ENCODE peak calls at places on chromosomes 11 and 22, in ten cellular contexts. T is mucosa of descending colon; E is HCT116; Q is right atrium auricular region; W is suprapubic skin; K is naive thymus-derived CD4-positive, alpha-beta T cell; B is ascending aorta; U is transverse colon; G is aorta; M is tibial nerve. S is an unnamed sample.

GRCh38 chr22:22084089-22084711 is 101.6 kb upstream of the TOP3B start:
- DNase-seq in Q (no peak), K (no peak), W (no peak), E (no peak), U (no peak), T (no peak), G (no peak), B (no peak), M (no peak), S (no peak)

GRCh38 chr22:35590634-35591295 is 26.4 kb downstream of the MB start:
- DNase-seq in B (no peak), E (no peak), W (no peak), Q (no peak), U (no peak), G (no peak), K (no peak), T (no peak), M (no peak), S (no peak)

GRCh38 chr11:117856892-117857291 is 19.6 kb downstream of the FXYD6 start:
- DNase-seq in B (no peak), W (peak; percentile 46), T (no peak), G (no peak), E (no peak), M (no peak), Q (peak; percentile 47), K (no peak), U (no peak), S (no peak)

GRCh38 chr11:125141686-125142535 is 22.6 kb upstream of the PKNOX2 start:
- DNase-seq in Q (no peak), K (peak; percentile 67), E (no peak), W (no peak), U (peak; percentile 30), B (peak; percentile 63), T (peak; percentile 52), M (peak; percentile 21), G (peak; percentile 88), S (no peak)

GRCh38 chr11:12556788-12557384 is 117.3 kb upstream of the TEAD1 start:
- DNase-seq in B (peak; percentile 86), M (peak; percentile 59), K (no peak), Q (peak; percentile 73), W (peak; percentile 79), U (peak; percentile 56), T (no peak), G (peak; percentile 90), E (peak; percentile 12), S (no peak)

GRCh38 chr11:9982796-9983579 is 311.0 kb downstream of the SBF2 start:
- DNase-seq in T (no peak), M (no peak), G (no peak), K (no peak), E (peak; percentile 31), U (peak; percentile 38), W (no peak), Q (no peak), B (no peak), S (no peak)

GRCh38 chr11:113514856-113515255 is 39.7 kb upstream of the DRD2 start:
- DNase-seq in U (no peak), G (no peak), Q (no peak), E (no peak), K (no peak), B (no peak), T (no peak), W (no peak), M (no peak), S (peak; percentile 38)

GRCh38 chr22:47297261-47298016 is 535.0 kb downstream of the TBC1D22A start:
- DNase-seq in W (no peak), M (no peak), G (peak; percentile 57), K (no peak), B (peak; percentile 33), U (no peak), E (no peak), T (no peak), Q (peak; percentile 44), S (no peak)

GRCh38 chr11:250274-250673 is 13.5 kb downstream of the PSMD13 start:
- DNase-seq in U (no peak), K (no peak), M (no peak), E (no peak), Q (no peak), G (no peak), W (no peak), T (no peak), B (no peak), S (no peak)

GRCh38 chr11:774873-775592 is 2.3 kb downstream of the GATD1 start:
- DNase-seq in B (no peak), K (no peak), Q (no peak), M (no peak), U (no peak), W (peak; percentile 60), G (peak; percentile 76), E (no peak), T (no peak), S (no peak)

GRCh38 chr11:13119361-13119760 is 110.2 kb downstream of the RASSF10 start:
- DNase-seq in B (no peak), T (no peak), K (no peak), G (no peak), M (no peak), U (no peak), E (no peak), Q (no peak), W (no peak), S (no peak)

GRCh38 chr22:36365020-36365411 is 22.8 kb downstream of the MYH9 start:
- DNase-seq in W (no peak), M (no peak), E (peak; percentile 76), T (no peak), G (peak; percentile 89), B (peak; percentile 97), Q (peak; percentile 87), K (peak; percentile 83), U (peak; percentile 75), S (peak; percentile 89)

GRCh38 chr22:35904332-35904692 is 124.3 kb downstream of the RBFOX2 start:
- DNase-seq in G (no peak), M (no peak), E (no peak), Q (no peak), K (no peak), W (no peak), B (no peak), U (no peak), T (no peak), S (no peak)

GRCh38 chr11:100515087-100515486 is 172.0 kb upstream of the ARHGAP42 start:
- DNase-seq in W (no peak), T (no peak), G (no peak), B (no peak), E (no peak), Q (no peak), U (no peak), K (no peak), M (no peak), S (peak; percentile 9)

GRCh38 chr11:134502153-134502550 is 90.1 kb upstream of the B3GAT1 start:
- DNase-seq in T (no peak), M (no peak), G (peak; percentile 23), E (no peak), B (peak; percentile 38), U (no peak), Q (no peak), K (no peak), W (peak; percentile 37), S (no peak)

GRCh38 chr11:44634401-44635281 is 69.2 kb downstream of the CD82 start:
- DNase-seq in Q (peak; percentile 87), W (no peak), U (peak; percentile 51), G (peak; percentile 94), T (peak; percentile 50), E (peak; percentile 10), B (peak; percentile 76), M (no peak), K (peak; percentile 17), S (peak; percentile 26)

GRCh38 chr11:67522338-67522737 is 908 bp downstream of the CABP2 start:
- DNase-seq in T (no peak), U (no peak), E (no peak), M (no peak), G (no peak), Q (no peak), W (no peak), K (no peak), B (no peak), S (no peak)

GRCh38 chr11:35617687-35618496 is at the start of gene FJX1:
- DNase-seq in G (peak; percentile 83), T (peak; percentile 41), K (peak; percentile 38), M (peak; percentile 32), E (no peak), U (peak; percentile 17), B (peak; percentile 77), Q (peak; percentile 78), W (peak; percentile 68), S (no peak)

DNA sequence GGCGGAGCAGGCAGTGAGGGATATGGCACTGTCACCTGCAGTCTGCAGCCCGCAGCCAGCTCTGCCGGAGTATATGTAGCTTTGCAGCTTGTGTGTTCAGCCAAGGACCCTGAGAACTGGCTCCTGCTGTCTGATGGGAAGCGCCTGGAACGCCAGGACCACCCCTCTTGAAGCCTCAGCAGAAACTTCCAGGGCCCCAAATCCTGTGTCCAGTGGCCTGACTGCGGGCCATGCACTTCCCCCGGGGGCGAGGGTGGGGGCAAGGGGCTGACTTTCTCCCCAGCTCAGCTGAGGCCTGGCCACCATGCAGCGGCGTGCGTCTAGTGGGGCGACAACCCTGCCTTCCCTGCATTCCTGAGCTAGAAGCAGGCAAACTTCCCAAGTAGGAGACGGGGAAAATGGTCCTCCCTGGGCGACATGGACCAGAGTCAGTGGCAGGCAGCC is 32.3 kb downstream of the PISD start:
- DNase-seq in B (no peak), U (no peak), E (no peak), Q (no peak), K (peak; percentile 23), W (no peak), M (no peak), G (no peak), T (peak; percentile 27), S (no peak)
- H3K4me1 ChIP-seq in B (peaks cover 32% of the 10 kb centered on the region), U (peaks cover 34% of the 10 kb centered on the region), E (peaks cover 44% of the 10 kb centered on the region), Q (peaks cover 58% of the 10 kb centered on the region), K (peaks cover 16% of the 10 kb centered on the region), W (peaks cover 62% of the 10 kb centered on the region), M (peaks cover 40% of the 10 kb centered on the region), G (no peaks in the 10 kb centered on the region), T (peaks cover 22% of the 10 kb centered on the region), S (peaks cover 20% of the 10 kb centered on the region)

GRCh38 chr11:64230985-64231365 is 627 bp downstream of the DNAJC4 start:
- DNase-seq in Q (no peak), E (no peak), M (no peak), K (no peak), W (no peak), B (no peak), T (no peak), G (no peak), U (no peak), S (no peak)
- H3K4me1 ChIP-seq in Q (peaks cover 75% of the 10 kb centered on the region), E (peaks cover 71% of the 10 kb centered on the region), M (peaks cover 45% of the 10 kb centered on the region), K (peaks cover 43% of the 10 kb centered on the region), W (peaks cover 82% of the 10 kb centered on the region), B (peaks cover 45% of the 10 kb centered on the region), T (peaks cover 45% of the 10 kb centered on the region), G (no peaks in the 10 kb centered on the region), U (peaks cover 43% of the 10 kb centered on the region), S (peaks cover 53% of the 10 kb centered on the region)

DNA sequence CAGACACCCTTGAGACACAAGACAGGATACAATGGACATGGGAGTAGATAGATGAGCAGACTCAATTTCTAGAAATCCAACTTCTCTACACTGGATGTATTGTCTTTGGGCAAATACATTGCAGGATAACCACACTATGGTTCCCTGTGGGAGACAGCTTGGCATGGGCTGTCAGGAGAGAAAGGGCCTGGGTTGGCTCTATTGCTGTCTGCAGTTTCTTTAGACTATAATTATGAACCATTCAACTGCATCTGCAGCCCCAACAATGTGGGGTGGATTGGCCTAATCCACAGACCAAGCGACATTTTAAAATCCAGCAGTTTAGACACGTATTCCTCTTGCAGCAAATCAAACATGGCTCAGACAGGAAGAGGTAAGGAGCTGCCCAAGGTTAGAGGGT is 60.3 kb downstream of the ETS1 start:
- DNase-seq in G (no peak), T (no peak), B (no peak), K (no peak), E (no peak), U (no peak), M (no peak), W (no peak), Q (no peak), S (no peak)
- H3K4me1 ChIP-seq in G (no peaks in the 10 kb centered on the region), T (peaks cover 14% of the 10 kb centered on the region), B (peaks cover 32% of the 10 kb centered on the region), K (peaks cover 66% of the 10 kb centered on the region), E (peaks cover 26% of the 10 kb centered on the region), U (peaks cover 7% of the 10 kb centered on the region), M (peaks cover 32% of the 10 kb centered on the region), W (peaks cover 29% of the 10 kb centered on the region), Q (peaks cover 31% of the 10 kb centered on the region), S (peaks cover 48% of the 10 kb centered on the region)

GRCh38 chr11:27380796-27381195 is 17.8 kb upstream of the CCDC34 start:
- DNase-seq in K (no peak), E (no peak), W (no peak), Q (no peak), G (no peak), T (no peak), B (no peak), U (no peak), M (no peak), S (no peak)
- H3K4me1 ChIP-seq in K (no peaks in the 10 kb centered on the region), E (no peaks in the 10 kb centered on the region), W (peaks cover 6% of the 10 kb centered on the region), Q (no peaks in the 10 kb centered on the region), G (no peaks in the 10 kb centered on the region), T (no peaks in the 10 kb centered on the region), B (peaks cover under 1% of the 10 kb centered on the region), U (no peaks in the 10 kb centered on the region), M (peaks cover 9% of the 10 kb centered on the region), S (peaks cover 2% of the 10 kb centered on the region)